ENCODE peak calls at places on chromosome 19, in eight cellular contexts. One of them, this sample, is unnamed.
A peak's percentile ranks its signal among the peaks of the same experiment; 100 is the strongest.

GRCh38 chr19:54558339-54558738 is 15.3 kb upstream of the LILRA2 start:
- DNase-seq in stimulated activated CD8-positive, alpha-beta memory T cell treated with anti-CD3 and anti-CD28 coated beads, Interleukin-7, amount 100 ng/mL, for 4 hours: no peak
- DNase-seq in NCI-H2171: no peak
- DNase-seq in activated CD4-positive, alpha-beta T cell treated with anti-CD3 and anti-CD28 coated beads, Interleukin-2, amount 50 U/mL, for 4 hours: no peak
- DNase-seq in HTR-8/SVneo: no peak
- DNase-seq in AG10803: no peak
- DNase-seq in small intestine: no peak
- DNase-seq in left cardiac atrium: no peak
- DNase-seq in this sample: peak; percentile 12

GRCh38 chr19:31962565-31962996 is 382.8 kb upstream of the ZNF507 start:
- DNase-seq in stimulated activated CD8-positive, alpha-beta memory T cell treated with anti-CD3 and anti-CD28 coated beads, Interleukin-7, amount 100 ng/mL, for 4 hours: no peak
- DNase-seq in NCI-H2171: no peak
- DNase-seq in activated CD4-positive, alpha-beta T cell treated with anti-CD3 and anti-CD28 coated beads, Interleukin-2, amount 50 U/mL, for 4 hours: no peak
- DNase-seq in HTR-8/SVneo: no peak
- DNase-seq in AG10803: no peak
- DNase-seq in small intestine: no peak
- DNase-seq in left cardiac atrium: no peak
- DNase-seq in this sample: no peak

GRCh38 chr19:532578-533484 is 1.3 kb downstream of the CDC34 start:
- DNase-seq in stimulated activated CD8-positive, alpha-beta memory T cell treated with anti-CD3 and anti-CD28 coated beads, Interleukin-7, amount 100 ng/mL, for 4 hours: no peak
- DNase-seq in NCI-H2171: no peak
- DNase-seq in activated CD4-positive, alpha-beta T cell treated with anti-CD3 and anti-CD28 coated beads, Interleukin-2, amount 50 U/mL, for 4 hours: peak; percentile 26
- DNase-seq in HTR-8/SVneo: no peak
- DNase-seq in AG10803: peak; percentile 64
- DNase-seq in small intestine: peak; percentile 57
- DNase-seq in left cardiac atrium: peak; percentile 83
- DNase-seq in this sample: peak; percentile 75

GRCh38 chr19:10219678-10220077 is 11.5 kb downstream of the S1PR2 start:
- DNase-seq in stimulated activated CD8-positive, alpha-beta memory T cell treated with anti-CD3 and anti-CD28 coated beads, Interleukin-7, amount 100 ng/mL, for 4 hours: peak; percentile 8
- DNase-seq in NCI-H2171: no peak
- DNase-seq in activated CD4-positive, alpha-beta T cell treated with anti-CD3 and anti-CD28 coated beads, Interleukin-2, amount 50 U/mL, for 4 hours: peak; percentile 20
- DNase-seq in HTR-8/SVneo: no peak
- DNase-seq in AG10803: peak; percentile 43
- DNase-seq in small intestine: peak; percentile 21
- DNase-seq in left cardiac atrium: no peak
- DNase-seq in this sample: peak; percentile 46

GRCh38 chr19:47405854-47406417 is 13.4 kb downstream of the MEIS3 start:
- DNase-seq in stimulated activated CD8-positive, alpha-beta memory T cell treated with anti-CD3 and anti-CD28 coated beads, Interleukin-7, amount 100 ng/mL, for 4 hours: no peak
- DNase-seq in NCI-H2171: no peak
- DNase-seq in activated CD4-positive, alpha-beta T cell treated with anti-CD3 and anti-CD28 coated beads, Interleukin-2, amount 50 U/mL, for 4 hours: no peak
- DNase-seq in HTR-8/SVneo: no peak
- DNase-seq in AG10803: no peak
- DNase-seq in small intestine: no peak
- DNase-seq in left cardiac atrium: no peak
- DNase-seq in this sample: no peak

GRCh38 chr19:49593233-49594113 is 2.5 kb downstream of the PRR12 start:
- DNase-seq in stimulated activated CD8-positive, alpha-beta memory T cell treated with anti-CD3 and anti-CD28 coated beads, Interleukin-7, amount 100 ng/mL, for 4 hours: peak; percentile 89
- DNase-seq in NCI-H2171: peak; percentile 94
- DNase-seq in activated CD4-positive, alpha-beta T cell treated with anti-CD3 and anti-CD28 coated beads, Interleukin-2, amount 50 U/mL, for 4 hours: peak; percentile 93
- DNase-seq in HTR-8/SVneo: peak; percentile 99
- DNase-seq in AG10803: peak; percentile 86
- DNase-seq in small intestine: peak; percentile 95
- DNase-seq in left cardiac atrium: peak; percentile 96
- DNase-seq in this sample: peak; percentile 88

GRCh38 chr19:54096642-54097106 is 3.9 kb downstream of the OSCAR start:
- DNase-seq in stimulated activated CD8-positive, alpha-beta memory T cell treated with anti-CD3 and anti-CD28 coated beads, Interleukin-7, amount 100 ng/mL, for 4 hours: no peak
- DNase-seq in NCI-H2171: no peak
- DNase-seq in activated CD4-positive, alpha-beta T cell treated with anti-CD3 and anti-CD28 coated beads, Interleukin-2, amount 50 U/mL, for 4 hours: no peak
- DNase-seq in HTR-8/SVneo: no peak
- DNase-seq in AG10803: peak; percentile 68
- DNase-seq in small intestine: peak; percentile 41
- DNase-seq in left cardiac atrium: no peak
- DNase-seq in this sample: no peak

GRCh38 chr19:49338691-49339363 is 3.6 kb downstream of the CD37 start:
- DNase-seq in stimulated activated CD8-positive, alpha-beta memory T cell treated with anti-CD3 and anti-CD28 coated beads, Interleukin-7, amount 100 ng/mL, for 4 hours: no peak
- DNase-seq in NCI-H2171: no peak
- DNase-seq in activated CD4-positive, alpha-beta T cell treated with anti-CD3 and anti-CD28 coated beads, Interleukin-2, amount 50 U/mL, for 4 hours: no peak
- DNase-seq in HTR-8/SVneo: no peak
- DNase-seq in AG10803: no peak
- DNase-seq in small intestine: peak; percentile 86
- DNase-seq in left cardiac atrium: peak; percentile 83
- DNase-seq in this sample: peak; percentile 77

GRCh38 chr19:54388001-54388802 is 23.5 kb upstream of the LAIR1 start:
- DNase-seq in stimulated activated CD8-positive, alpha-beta memory T cell treated with anti-CD3 and anti-CD28 coated beads, Interleukin-7, amount 100 ng/mL, for 4 hours: peak; percentile 13
- DNase-seq in NCI-H2171: no peak
- DNase-seq in activated CD4-positive, alpha-beta T cell treated with anti-CD3 and anti-CD28 coated beads, Interleukin-2, amount 50 U/mL, for 4 hours: peak; percentile 25
- DNase-seq in HTR-8/SVneo: no peak
- DNase-seq in AG10803: no peak
- DNase-seq in small intestine: peak; percentile 14
- DNase-seq in left cardiac atrium: no peak
- DNase-seq in this sample: no peak

This sample was measured in trophoblast cell.